ENCODE peak calls at places on chromosomes 13 and 19, in nine cellular contexts. I is BJ, P is body of pancreas, L is heart right ventricle, B is HCT116, Q is brain microvascular endothelial cell, M is endothelial cell of umbilical vein, R is pancreas, U is adrenal gland. Y is an unnamed sample. For H3K27me3, the result is how much of the 10 kb centered on the place peaks cover.

GRCh38 chr19:45455707-45456499 is 11.9 kb upstream of the FOSB start:
- DNase-seq in B (peak), M (peak), U (peak), Q (peak), I (peak), P (peak), R (peak), L (peak), Y (peak)

GRCh38 chr13:100234006-100234405 is 145.1 kb downstream of the PCCA start:
- DNase-seq in M (peak), Q (no peak), I (no peak), L (no peak), U (no peak), B (no peak), P (no peak), R (no peak), Y (no peak)

GRCh38 chr19:8526345-8527062 is 12.5 kb upstream of the ZNF414 start:
- DNase-seq in U (peak), L (peak), Q (peak), P (peak), I (peak), M (peak), R (peak), B (peak), Y (peak)

GRCh38 chr19:54216869-54217268 is 5.9 kb downstream of the LILRB3 start:
- DNase-seq in U (peak), R (no peak), B (no peak), M (no peak), P (no peak), I (no peak), L (no peak), Q (no peak), Y (no peak)

GRCh38 chr13:99228737-99229691 is 28.4 kb downstream of the UBAC2 start:
- DNase-seq in U (no peak), L (no peak), B (no peak), I (peak), Q (peak), R (no peak), P (no peak), M (no peak), Y (peak)

GRCh38 chr19:9309974-9310446 is 372 bp upstream of the ZNF699 start:
- DNase-seq in M (no peak), L (peak), B (peak), R (peak), I (no peak), U (peak), Q (peak), P (peak), Y (no peak)

GRCh38 chr13:44972956-44973581 is 16.2 kb downstream of the NUFIP1 start:
- DNase-seq in Q (no peak), B (peak), R (no peak), I (no peak), L (no peak), U (no peak), P (no peak), M (peak), Y (no peak)

GRCh38 chr13:99717959-99718674 is 216.8 kb downstream of the TM9SF2 start:
- DNase-seq in P (no peak), L (no peak), Q (no peak), I (no peak), B (no peak), M (no peak), R (no peak), U (no peak), Y (no peak)

GRCh38 chr19:3784607-3785463 is 1.3 kb downstream of the MATK start:
- DNase-seq in U (no peak), L (no peak), B (no peak), I (no peak), M (no peak), R (no peak), P (no peak), Q (no peak), Y (no peak)
- H3K4me3 ChIP-seq in U (no peak), L (no peak), B (no peak), I (no peak), M (no peak), R (no peak), P (no peak), Q (no peak), Y (no peak)

DNA sequence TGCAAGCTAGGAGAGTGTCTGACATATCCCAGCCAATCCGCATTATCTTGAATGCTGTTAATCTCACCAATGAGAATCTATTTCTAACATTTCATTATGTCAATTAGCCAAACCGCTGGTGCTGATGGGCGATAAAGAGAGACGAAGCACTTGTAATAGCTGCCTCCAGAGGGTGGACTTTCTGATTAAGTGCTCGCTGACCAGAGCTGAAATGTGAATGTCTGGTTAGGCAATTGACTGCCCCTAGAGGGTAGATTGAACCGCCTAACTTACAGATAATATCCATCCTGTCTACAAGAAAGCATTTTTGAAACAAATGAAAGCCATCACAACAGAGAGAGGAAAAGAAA is 552 bp upstream of the GRWD1 start:
- DNase-seq in P (no peak), I (peak), U (peak), M (peak), L (no peak), Q (peak), B (peak), R (no peak), Y (peak)
- H3K27me3 ChIP-seq in P (under half), I (under half), U (under half), M (under half), L (under half), Q (under half), B (under half), R (under half), Y (under half)

GRCh38 chr13:37488682-37489081 is 109.9 kb downstream of the POSTN start:
- DNase-seq in R (no peak), Q (no peak), P (no peak), I (no peak), B (no peak), M (no peak), L (no peak), U (no peak), Y (no peak)
- H3K4me3 ChIP-seq in R (no peak), Q (no peak), P (no peak), I (no peak), B (no peak), M (no peak), L (no peak), U (no peak), Y (no peak)

DNA sequence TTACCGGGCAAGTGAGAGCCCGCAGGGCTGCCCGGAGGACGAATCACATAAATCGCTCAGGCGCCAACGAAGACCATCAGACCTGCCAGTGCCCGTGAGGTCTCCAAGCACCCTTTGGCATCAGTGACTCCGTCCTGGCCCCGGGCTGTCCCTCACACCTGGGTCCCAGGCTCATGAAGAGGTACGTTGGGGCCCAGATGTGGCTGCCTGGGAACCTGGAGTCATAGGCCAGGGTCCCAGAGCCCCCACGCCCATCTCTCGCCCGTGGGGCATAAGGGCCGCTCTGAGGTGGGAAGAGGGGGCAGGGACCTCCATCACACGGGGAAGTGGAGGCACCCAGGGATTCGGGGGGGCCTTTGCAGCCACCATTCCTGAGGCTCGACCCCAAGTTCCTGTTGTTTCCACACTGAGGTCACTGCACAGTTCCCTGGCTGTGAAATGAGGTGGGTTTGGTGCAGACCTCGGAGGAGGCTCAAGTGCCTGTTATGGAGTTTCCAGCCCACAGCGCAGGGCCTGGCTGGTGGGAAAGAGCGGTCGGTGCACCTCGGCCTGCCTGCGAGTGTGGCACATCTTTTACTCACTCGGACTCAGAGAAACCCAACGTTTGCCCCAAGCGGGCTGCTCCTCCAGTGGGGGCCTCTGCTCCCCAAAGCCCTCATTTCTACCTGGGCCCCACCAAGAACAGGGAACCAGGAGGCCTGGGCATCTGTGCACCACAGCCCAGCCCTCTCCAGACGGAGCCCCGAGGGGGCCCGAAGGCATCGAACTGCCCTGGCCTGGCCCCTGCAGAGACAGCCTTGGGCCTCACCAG is 35.9 kb upstream of the C13orf46 start:
- DNase-seq in M (no peak), L (no peak), B (no peak), R (no peak), Q (no peak), U (no peak), P (no peak), I (no peak), Y (no peak)
- H3K27me3 ChIP-seq in M (under half), L (under half), B (under half), R (under half), Q (under half), U (under half), P (under half), I (under half), Y (under half)

DNA sequence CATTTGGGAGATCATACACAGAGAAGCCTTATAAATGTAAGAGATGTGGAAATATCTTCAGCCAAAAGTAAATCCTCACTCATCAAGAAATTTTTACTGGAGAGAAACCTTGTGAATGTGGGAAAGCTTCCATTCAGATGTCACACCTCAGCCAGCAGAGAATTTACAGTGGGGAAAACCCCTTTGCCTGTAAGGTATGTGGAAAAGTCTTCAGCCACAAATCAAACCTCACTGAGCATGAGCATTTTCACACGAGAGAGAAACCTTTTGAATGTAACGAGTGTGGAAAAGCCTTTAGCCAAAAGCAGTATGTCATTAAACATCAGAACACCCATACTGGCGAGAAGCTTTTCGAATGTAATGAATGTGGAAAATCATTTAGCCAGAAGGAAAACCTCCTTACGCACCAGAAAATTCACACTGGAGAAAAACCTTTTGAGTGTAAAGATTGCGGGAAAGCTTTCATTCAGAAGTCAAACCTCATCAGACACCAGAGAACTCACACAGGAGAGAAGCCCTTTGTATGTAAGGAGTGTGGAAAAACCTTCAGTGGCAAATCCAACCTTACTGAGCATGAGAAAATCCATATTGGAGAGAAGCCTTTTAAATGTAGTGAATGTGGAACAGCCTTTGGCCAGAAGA is 21.5 kb downstream of the ZNF146 start:
- DNase-seq in R (no peak), M (no peak), B (no peak), P (no peak), U (no peak), Q (no peak), L (no peak), I (no peak), Y (no peak)
- H3K4me3 ChIP-seq in R (no peak), M (no peak), B (no peak), P (no peak), U (no peak), Q (no peak), L (no peak), I (no peak), Y (no peak)

GRCh38 chr19:50819636-50820035 is 4.0 kb downstream of the KLK1 start:
- DNase-seq in I (no peak), P (no peak), U (no peak), L (no peak), B (no peak), R (peak), Q (no peak), M (no peak), Y (no peak)
- H3K27me3 ChIP-seq in I (under half), P (under half), U (under half), L (half or more), B (under half), R (under half), Q (under half), M (under half), Y (under half)

GRCh38 chr19:33175156-33175782 is 18.9 kb upstream of the LRP3 start:
- DNase-seq in Q (no peak), I (no peak), L (no peak), B (no peak), M (no peak), P (no peak), R (no peak), U (no peak), Y (no peak)
- H3K4me3 ChIP-seq in Q (no peak), I (no peak), L (no peak), B (peak), M (no peak), P (no peak), R (no peak), U (no peak), Y (peak)

DNA sequence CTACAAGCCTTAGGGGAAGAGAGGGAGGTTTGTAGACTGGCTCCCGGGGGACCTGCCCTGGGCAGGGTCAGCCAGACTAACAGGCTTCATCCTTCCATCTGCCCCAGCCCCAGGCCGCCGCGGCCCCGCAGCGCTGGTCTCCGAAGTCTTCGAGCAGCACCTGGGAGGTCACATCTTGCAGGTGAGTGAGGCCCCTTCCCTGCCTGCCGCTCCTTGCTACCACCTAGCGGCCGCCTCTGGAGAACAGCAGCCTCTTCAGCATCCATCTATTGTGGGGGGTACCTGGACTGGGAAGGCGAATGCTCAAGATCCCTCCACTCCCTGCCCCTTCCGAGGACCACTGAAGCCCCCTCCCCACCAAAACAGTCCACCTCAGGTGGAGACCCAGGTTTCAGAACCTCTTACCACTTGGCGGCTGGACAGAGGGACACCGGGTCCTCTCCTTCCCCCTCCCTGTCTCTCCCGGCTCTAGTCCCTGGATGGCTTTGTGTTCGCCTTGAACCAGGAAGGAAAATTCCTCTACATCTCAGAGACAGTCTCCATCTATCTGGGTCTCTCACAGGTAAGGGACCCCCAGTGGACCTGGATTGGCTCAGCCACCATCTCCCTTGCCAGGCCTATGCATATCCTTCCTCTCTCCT is 12.7 kb downstream of the NPAS1 start:
- DNase-seq in Q (no peak), B (peak), M (peak), I (no peak), U (no peak), L (peak), P (peak), R (peak), Y (no peak)
- H3K27me3 ChIP-seq in Q (under half), B (under half), M (under half), I (under half), U (under half), L (under half), P (under half), R (under half), Y (under half)